ENCODE peak calls at places on chromosome 2, in eight cellular contexts. S, A, T, Z, Y, U, Q and C are unnamed samples.

GRCh38 chr2:44371445-44371844 is 9.7 kb downstream of the CAMKMT start:
- DNase-seq in S (no peak), A (no peak), T (no peak), Z (no peak), Y (no peak), U (no peak), Q (no peak), C (no peak)

GRCh38 chr2:226796840-226797288 is 2.8 kb downstream of the IRS1 start:
- DNase-seq in S (no peak), A (peak; percentile 33), T (no peak), Z (peak; percentile 79), Y (no peak), U (no peak), Q (no peak), C (no peak)

GRCh38 chr2:149924549-149925213 is 337.1 kb upstream of the MMADHC start:
- DNase-seq in S (no peak), A (no peak), T (no peak), Z (peak; percentile 36), Y (no peak), U (no peak), Q (no peak), C (no peak)

GRCh38 chr2:233358864-233359386 is 4.6 kb downstream of the DGKD start:
- DNase-seq in S (no peak), A (no peak), T (no peak), Z (no peak), Y (no peak), U (no peak), Q (no peak), C (no peak)

GRCh38 chr2:32172870-32173269 is 7.2 kb downstream of the SLC30A6 start:
- DNase-seq in S (no peak), A (no peak), T (no peak), Z (no peak), Y (no peak), U (no peak), Q (no peak), C (no peak)

GRCh38 chr2:11744631-11745394 is 1.6 kb upstream of the LPIN1 start:
- DNase-seq in S (peak; percentile 13), A (peak; percentile 89), T (peak; percentile 34), Z (peak; percentile 45), Y (peak; percentile 58), U (no peak), Q (peak; percentile 60), C (no peak)

GRCh38 chr2:127516031-127516430 is 10.3 kb downstream of the IWS1 start:
- DNase-seq in S (no peak), A (no peak), T (peak; percentile 63), Z (peak; percentile 99), Y (no peak), U (no peak), Q (peak; percentile 97), C (no peak)

GRCh38 chr2:237696471-237696870 is 69.1 kb downstream of the LRRFIP1 start:
- DNase-seq in S (peak; percentile 14), A (no peak), T (no peak), Z (no peak), Y (peak; percentile 29), U (no peak), Q (no peak), C (no peak)

DNA sequence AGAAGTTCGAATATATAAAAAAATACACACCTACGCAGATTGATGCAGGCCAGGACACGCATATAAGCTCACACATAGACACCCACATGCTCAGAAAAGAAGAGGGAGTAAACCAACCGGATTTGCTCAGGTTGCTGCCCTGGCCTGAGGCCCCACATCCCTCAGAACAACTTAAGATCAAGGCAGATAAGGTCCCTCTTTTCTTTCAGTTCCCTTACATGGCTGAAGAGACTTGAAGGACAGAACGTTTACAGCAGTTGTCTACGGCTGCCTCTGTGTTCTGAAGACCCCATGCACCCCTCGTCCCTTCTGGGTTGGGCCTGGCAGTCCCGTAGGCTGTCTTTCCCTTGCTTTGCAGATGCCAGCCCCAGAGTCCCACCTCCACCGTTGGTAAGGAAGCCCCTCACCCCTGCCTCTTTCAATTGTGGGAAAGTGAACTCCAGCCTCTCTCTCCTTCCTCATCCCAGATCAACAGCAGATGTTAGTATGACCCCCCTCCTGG is 4.3 kb upstream of the NAGK start:
- DNase-seq in S (no peak), A (no peak), T (no peak), Z (no peak), Y (no peak), U (no peak), Q (no peak), C (no peak)
- H3K4me3 ChIP-seq in S (no peak overlapping the region), A (no peak overlapping the region), T (no peak overlapping the region), Z (no peak overlapping the region), Y (no peak overlapping the region), U (no peak overlapping the region), Q (no peak overlapping the region), C (no peak overlapping the region)

GRCh38 chr2:216083464-216084279 is 2.0 kb downstream of the TMEM169 start:
- DNase-seq in S (no peak), A (peak; percentile 68), T (no peak), Z (peak; percentile 49), Y (peak; percentile 78), U (no peak), Q (no peak), C (peak; percentile 47)
- H3K4me3 ChIP-seq in S (no peak overlapping the region), A (no peak overlapping the region), T (no peak overlapping the region), Z (no peak overlapping the region), Y (no peak overlapping the region), U (no peak overlapping the region), Q (no peak overlapping the region), C (no peak overlapping the region)

GRCh38 chr2:10079931-10080535 is at the start of gene CYS1:
- DNase-seq in S (no peak), A (peak; percentile 44), T (no peak), Z (peak; percentile 66), Y (no peak), U (no peak), Q (no peak), C (no peak)
- H3K4me3 ChIP-seq in S (peak within 1 kb of the TSS; percentile 59), A (no peak within 1 kb of the TSS), T (peak within 1 kb of the TSS; percentile 66), Z (peak within 1 kb of the TSS; percentile 61), Y (peak within 1 kb of the TSS; percentile 76), U (peak within 1 kb of the TSS; percentile 17), Q (peak within 1 kb of the TSS; percentile 54), C (no peak within 1 kb of the TSS)

DNA sequence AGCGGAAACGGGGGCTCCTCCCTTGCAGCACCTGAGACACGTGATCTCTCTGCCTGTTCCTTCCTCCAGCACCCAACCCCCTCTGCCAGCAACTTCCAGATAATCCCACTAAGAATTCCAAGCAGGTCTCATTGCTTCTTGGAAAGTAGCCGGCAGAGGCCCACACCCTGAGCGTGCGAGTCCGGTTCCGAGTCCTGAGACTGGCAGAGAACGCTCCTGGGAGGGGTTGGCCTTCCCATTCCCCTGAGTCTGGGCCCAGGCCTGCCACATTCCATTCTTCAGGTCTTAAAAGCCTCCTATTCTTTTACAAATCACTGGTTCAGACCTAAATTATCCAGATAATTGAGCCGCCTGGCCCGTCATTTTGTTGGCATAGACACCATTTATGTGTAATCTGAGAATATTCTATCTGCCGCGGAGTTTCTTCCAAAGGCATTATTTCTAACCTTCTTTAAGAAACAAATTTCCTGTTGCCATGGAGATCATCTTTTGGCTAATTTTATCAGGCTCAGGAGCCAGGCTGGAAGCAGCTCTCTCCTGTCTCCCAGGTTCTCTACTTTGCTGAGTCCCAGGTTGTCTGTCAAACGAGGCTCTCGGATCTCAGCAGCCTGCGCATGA is 165.4 kb downstream of the MYCN start:
- DNase-seq in S (no peak), A (peak; percentile 96), T (no peak), Z (no peak), Y (no peak), U (no peak), Q (no peak), C (no peak)
- H3K4me3 ChIP-seq in S (no peak overlapping the region), A (no peak overlapping the region), T (no peak overlapping the region), Z (no peak overlapping the region), Y (no peak overlapping the region), U (no peak overlapping the region), Q (no peak overlapping the region), C (no peak overlapping the region)